ENCODE peak calls at places on chromosomes 4 and X, in four cellular contexts. X, Z, C and F are unnamed samples.

GRCh38 chrX:12567857-12568256 is 223.4 kb upstream of the PRPS2 start:
- DNase-seq in C (no peak), X (no peak), Z (no peak), F (no peak)

GRCh38 chr4:30172416-30172815 is 547.8 kb upstream of the PCDH7 start:
- DNase-seq in C (no peak), Z (no peak), X (no peak), F (no peak)

GRCh38 chr4:76545161-76545884 is 110.3 kb downstream of the SHROOM3 start:
- DNase-seq in C (no peak), Z (no peak), X (peak), F (no peak)

GRCh38 chr4:76850010-76850441 is 47.9 kb downstream of the SOWAHB start:
- DNase-seq in C (no peak), Z (no peak), X (peak), F (no peak)

GRCh38 chr4:1512738-1513660 is 106.8 kb upstream of the NKX1-1 start:
- DNase-seq in Z (peak), X (peak), C (no peak), F (no peak)

GRCh38 chr4:90727938-90728337 is 600.7 kb downstream of the CCSER1 start:
- DNase-seq in Z (no peak), X (peak), C (no peak), F (no peak)

GRCh38 chr4:8765084-8765483 is 106.6 kb downstream of the HMX1 start:
- DNase-seq in X (no peak), Z (no peak), C (peak), F (no peak)

GRCh38 chr4:81472249-81473085 is 760 bp upstream of the RASGEF1B start:
- DNase-seq in C (no peak), Z (no peak), X (no peak), F (no peak)

GRCh38 chrX:21800344-21800770 is 39.1 kb upstream of the MBTPS2 start:
- DNase-seq in C (no peak), Z (no peak), X (peak), F (no peak)

GRCh38 chrX:2628751-2629315 is 62.3 kb upstream of the CD99 start:
- DNase-seq in C (no peak), X (no peak), Z (no peak), F (no peak)

GRCh38 chr4:8854866-8855265 is 16.8 kb downstream of the HMX1 start:
- DNase-seq in C (no peak), X (peak), Z (no peak), F (no peak)

GRCh38 chr4:126851391-126851790 is 781.4 kb upstream of the INTU start:
- DNase-seq in X (peak), C (no peak), Z (no peak), F (no peak)

GRCh38 chrX:27987862-27988646 is 6.8 kb upstream of the DCAF8L1 start:
- DNase-seq in Z (no peak), X (no peak), C (no peak), F (no peak)

GRCh38 chrX:118823263-118824172 is at the start of gene ZCCHC12:
- DNase-seq in Z (peak), C (no peak), X (peak), F (no peak)

GRCh38 chr4:171266666-171267065 is 546.5 kb upstream of the GALNTL6 start:
- DNase-seq in Z (no peak), C (no peak), X (no peak), F (no peak)

GRCh38 chr4:22997358-22998224 is 304.9 kb downstream of the GBA3 start:
- DNase-seq in Z (no peak), X (no peak), C (no peak), F (no peak)

GRCh38 chrX:132774312-132774711 is 184.1 kb downstream of the HS6ST2 start:
- DNase-seq in X (peak), Z (no peak), C (no peak), F (no peak)

GRCh38 chr4:41104155-41104554 is 110.2 kb downstream of the APBB2 start:
- DNase-seq in C (no peak), X (peak), Z (no peak), F (no peak)

GRCh38 chr4:109671350-109671749 is 31.9 kb downstream of the CASP6 start:
- DNase-seq in C (no peak), X (no peak), Z (no peak), F (no peak)

GRCh38 chr4:182653596-182653995 is 263.6 kb downstream of the DCTD start:
- DNase-seq in Z (no peak), C (no peak), X (peak), F (no peak)

GRCh38 chr4:8355864-8356565 is 84.5 kb downstream of the ACOX3 start:
- DNase-seq in C (no peak), Z (no peak), X (peak), F (no peak)

GRCh38 chr4:109411964-109412363 is 21.7 kb upstream of the SEC24B start:
- DNase-seq in C (no peak), X (no peak), Z (peak), F (no peak)

GRCh38 chrX:153469811-153470410 is 465 bp downstream of the HAUS7 start:
- DNase-seq in X (no peak), Z (no peak), C (no peak), F (no peak)

GRCh38 chr4:121827851-121828250 is 4.2 kb upstream of the CCNA2 start:
- DNase-seq in Z (no peak), C (no peak), X (peak), F (no peak)

GRCh38 chrX:119541188-119541587 is 24.0 kb downstream of the STEEP1 start:
- DNase-seq in C (no peak), X (peak), Z (no peak), F (no peak)

GRCh38 chr4:84967292-84967651 is 782 bp upstream of the WDFY3 start:
- DNase-seq in X (peak), Z (no peak), C (no peak), F (no peak)

GRCh38 chr4:22435652-22436051 is 80.2 kb downstream of the ADGRA3 start:
- DNase-seq in C (no peak), Z (no peak), X (no peak), F (no peak)

GRCh38 chr4:136864580-136865185 is 667.6 kb downstream of the PCDH18 start:
- DNase-seq in Z (no peak), X (peak), C (no peak), F (no peak)

GRCh38 chr4:128468485-128468989 is 180.9 kb upstream of the PGRMC2 start:
- DNase-seq in X (peak), Z (no peak), C (peak), F (no peak)

GRCh38 chr4:152052431-152053057 is 291.7 kb upstream of the GATB start:
- DNase-seq in Z (no peak), X (peak), C (no peak), F (no peak)

GRCh38 chr4:147547314-147548056 is 66.6 kb downstream of the EDNRA start:
- DNase-seq in Z (no peak), X (peak), C (no peak), F (no peak)

DNA sequence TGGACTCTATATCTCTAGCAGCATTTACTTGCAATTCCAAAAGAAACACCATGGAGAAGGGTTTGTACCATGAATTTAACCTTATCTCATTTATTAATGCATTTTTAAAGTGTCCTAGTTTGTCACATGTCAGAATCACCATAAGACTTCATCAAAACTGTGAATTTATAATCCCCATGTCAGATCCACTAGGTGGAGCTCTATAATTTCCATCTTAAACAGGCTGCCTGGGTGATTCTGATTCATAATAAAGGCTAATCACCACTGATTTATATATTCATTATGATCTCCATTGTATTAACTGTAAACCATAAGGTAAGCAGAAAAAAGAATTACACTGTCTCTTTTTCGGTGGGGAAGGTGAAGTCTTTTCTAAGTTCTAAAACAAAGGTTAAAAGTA is 4.0 kb downstream of the TCEAL2 start:
- DNase-seq in C (no peak), X (no peak), Z (no peak), F (no peak)
- TF ChIP-seq CTCF in C (no peak), X (no peak), Z (no peak), F (peak)

GRCh38 chr4:16136321-16136720 is 52.5 kb upstream of the PROM1 start:
- DNase-seq in Z (no peak), C (no peak), X (peak), F (no peak)
- TF ChIP-seq CTCF in Z (no peak), C (no peak), X (no peak), F (no peak)

GRCh38 chr4:88582493-88582892 is 9.8 kb upstream of the HERC3 start:
- DNase-seq in Z (no peak), C (no peak), X (no peak), F (no peak)
- TF ChIP-seq CTCF in Z (no peak), C (no peak), X (no peak), F (no peak)

DNA sequence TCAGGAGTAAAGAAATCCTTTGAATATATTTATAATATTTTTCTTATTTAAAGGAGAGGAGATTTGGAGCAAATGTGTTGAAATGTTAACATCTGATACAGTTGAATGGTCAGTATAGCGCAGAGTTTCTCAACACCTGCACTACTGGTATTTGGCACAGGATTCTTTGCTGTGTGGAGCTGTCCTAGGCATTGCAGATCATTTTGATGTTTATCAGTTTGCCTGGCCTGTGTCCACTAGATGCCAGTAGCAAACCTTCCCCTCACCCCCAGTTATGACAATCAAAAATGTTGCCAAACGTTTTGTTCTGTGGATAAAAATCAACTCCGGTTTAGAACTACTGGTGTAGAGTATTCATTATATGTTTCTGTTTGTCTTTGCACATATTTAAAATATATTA is 765.3 kb upstream of the SLIT2 start:
- DNase-seq in Z (no peak), C (no peak), X (no peak), F (no peak)
- TF ChIP-seq CTCF in Z (no peak), C (no peak), X (no peak), F (peak)

DNA sequence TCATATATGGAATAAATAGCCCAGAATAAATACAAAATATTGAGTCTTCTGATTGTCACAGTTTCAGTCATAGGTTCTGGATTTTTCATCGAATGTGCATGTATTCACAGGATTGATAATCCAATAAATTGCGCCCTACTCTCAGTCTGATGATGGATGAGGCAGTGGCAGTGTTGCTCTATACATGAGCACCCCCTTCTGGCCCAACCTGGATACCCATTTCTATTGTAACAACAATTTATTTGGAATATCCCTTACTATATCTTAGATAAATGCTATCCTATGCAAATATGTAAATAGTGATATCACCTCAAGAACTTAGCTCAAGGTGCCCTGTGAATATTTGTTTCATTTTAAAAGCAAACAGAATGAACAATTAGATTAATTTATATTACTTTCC is 733.7 kb upstream of the PABPC4L start:
- DNase-seq in Z (no peak), X (no peak), C (no peak), F (no peak)
- TF ChIP-seq CTCF in Z (peak), X (peak), C (no peak), F (peak)

DNA sequence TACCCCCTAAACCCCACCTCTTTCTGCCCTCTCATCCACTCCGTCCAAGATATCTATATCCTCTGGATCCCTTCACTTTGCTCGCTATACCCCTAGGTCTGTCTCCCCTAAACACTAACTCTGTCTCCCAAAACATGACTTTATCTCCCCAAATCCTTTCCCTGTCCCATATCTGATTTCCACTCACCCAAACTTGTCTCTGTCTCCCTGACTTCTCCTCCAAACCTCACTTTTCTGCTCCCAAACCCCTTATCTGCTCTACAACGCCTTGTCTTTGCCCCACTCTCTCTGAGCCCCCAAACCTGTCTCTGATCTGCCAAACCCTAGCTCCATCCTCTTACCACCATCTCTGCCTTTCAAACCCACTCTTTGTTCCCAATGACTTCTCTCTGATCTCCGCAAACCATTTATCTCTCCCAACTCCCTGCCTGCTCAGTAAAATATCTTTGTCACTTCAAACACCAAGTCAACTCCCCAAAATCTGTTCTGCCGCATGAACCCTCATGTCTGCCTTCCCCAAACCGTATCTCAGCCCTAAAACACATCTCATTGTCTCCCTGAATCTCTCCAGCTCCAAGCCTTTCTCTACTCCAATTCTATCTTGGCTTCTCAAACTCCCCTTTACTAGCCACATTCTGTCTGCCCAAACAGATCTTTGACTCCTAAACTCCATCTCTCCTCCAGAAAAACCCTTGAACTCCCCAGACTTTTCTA is 592 bp downstream of the GATA1 start:
- DNase-seq in X (no peak), C (no peak), Z (no peak), F (no peak)
- TF ChIP-seq CTCF in X (no peak), C (no peak), Z (no peak), F (no peak)

DNA sequence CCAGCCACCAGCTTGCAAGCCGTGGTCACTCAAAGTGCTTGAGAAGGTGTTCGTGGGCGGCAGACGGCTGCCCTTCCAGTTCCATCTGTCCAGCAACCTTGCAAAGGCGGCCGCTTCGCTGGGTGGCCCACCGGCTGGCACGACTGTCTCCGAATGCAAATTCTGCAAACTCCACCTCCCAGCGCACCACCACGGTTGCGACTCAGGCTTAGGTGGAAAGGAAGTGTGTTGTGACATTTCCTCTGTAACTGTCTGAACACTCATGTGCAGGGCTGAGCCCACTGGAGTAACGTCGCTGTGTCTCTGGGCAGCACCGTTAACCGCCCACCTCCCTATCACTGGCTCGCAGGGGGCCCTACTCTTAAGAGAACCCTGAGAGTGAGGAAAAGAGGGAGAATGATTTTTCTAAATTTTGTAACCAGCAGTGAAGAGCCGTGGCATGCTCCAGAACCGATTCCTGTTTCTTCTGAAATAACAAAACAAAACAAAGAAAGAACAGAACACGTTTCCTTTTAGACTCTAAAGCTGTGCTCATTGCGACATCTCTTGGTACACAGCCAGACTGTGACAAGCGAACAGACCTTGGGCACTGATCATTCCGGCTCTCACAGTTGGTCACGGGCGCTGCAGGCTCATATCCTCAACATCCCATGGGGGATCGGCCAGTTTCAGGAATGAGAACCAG is at the start of gene P2RY8:
- DNase-seq in X (no peak), Z (no peak), C (peak), F (no peak)
- TF ChIP-seq CTCF in X (no peak), Z (no peak), C (no peak), F (no peak)

GRCh38 chrX:16671005-16671404 is 21.0 kb downstream of the S100G start:
- DNase-seq in Z (no peak), C (no peak), X (peak), F (peak)
- TF ChIP-seq CTCF in Z (no peak), C (no peak), X (peak), F (peak)

GRCh38 chrX:108245462-108245861 is 153.9 kb downstream of the ATG4A start:
- DNase-seq in Z (no peak), X (no peak), C (no peak), F (no peak)
- TF ChIP-seq CTCF in Z (no peak), X (no peak), C (no peak), F (no peak)

GRCh38 chr4:169342906-169343560 is 72.3 kb upstream of the SH3RF1 start:
- DNase-seq in X (peak), C (no peak), Z (no peak), F (no peak)

GRCh38 chr4:169346840-169347239 is 76.1 kb upstream of the SH3RF1 start:
- DNase-seq in Z (no peak), C (no peak), X (no peak), F (no peak)

GRCh38 chr4:169348541-169348940 is 77.8 kb upstream of the SH3RF1 start:
- DNase-seq in Z (no peak), X (no peak), C (no peak), F (no peak)

GRCh38 chr4:169342159-169342865 is 71.6 kb upstream of the SH3RF1 start:
- DNase-seq in Z (no peak), C (no peak), X (no peak), F (no peak)

GRCh38 chr4:169345207-169345788 is 74.5 kb upstream of the SH3RF1 start:
- DNase-seq in X (peak), C (no peak), Z (no peak), F (no peak)
- TF ChIP-seq CTCF in X (no peak), C (no peak), Z (no peak), F (no peak)